ENCODE peak calls at places on chromosome 16, in four cellular contexts. S is uterus, X is cardiac fibroblast, Q is foreskin fibroblast. C is an unnamed sample.

GRCh38 chr16:89149386-89149785 is 22.2 kb upstream of the CDH15 start:
- DNase-seq in S (no peak), X (no peak), Q (no peak), C (no peak)

GRCh38 chr16:63157818-63158217 is 1121.6 kb upstream of the CDH8 start:
- DNase-seq in S (no peak), X (no peak), Q (no peak), C (no peak)

GRCh38 chr16:309476-309875 is 26.5 kb downstream of the PDIA2 start:
- DNase-seq in S (no peak), X (no peak), Q (no peak), C (no peak)

GRCh38 chr16:68951991-68952877 is 108.9 kb downstream of the TANGO6 start:
- DNase-seq in S (no peak), X (peak), Q (peak), C (peak)

GRCh38 chr16:49496656-49497055 is 123.1 kb downstream of the C16orf78 start:
- DNase-seq in S (no peak), X (no peak), Q (no peak), C (no peak)

GRCh38 chr16:56849690-56850680 is 15.0 kb upstream of the SLC12A3 start:
- DNase-seq in S (no peak), X (peak), Q (no peak), C (peak)

GRCh38 chr16:20944861-20945390 is 44.4 kb downstream of the LYRM1 start:
- DNase-seq in S (no peak), X (peak), Q (peak), C (no peak)

GRCh38 chr16:66487580-66488235 is 60.6 kb downstream of the BEAN1 start:
- DNase-seq in S (peak), X (peak), Q (peak), C (no peak)

GRCh38 chr16:55703003-55704001 is 47.5 kb downstream of the SLC6A2 start:
- DNase-seq in S (no peak), X (peak), Q (peak), C (peak)

GRCh38 chr16:28821874-28822519 is 802 bp upstream of the ATXN2L start:
- DNase-seq in S (no peak), X (no peak), Q (peak), C (no peak)

GRCh38 chr16:19601083-19601976 is 45.8 kb downstream of the VPS35L start:
- DNase-seq in S (peak), X (peak), Q (peak), C (peak)

GRCh38 chr16:2690852-2691251 is 8.5 kb downstream of the KCTD5 start:
- DNase-seq in S (no peak), X (no peak), Q (no peak), C (no peak)

GRCh38 chr16:22206847-22207714 is 1.0 kb downstream of the EEF2K start:
- DNase-seq in S (peak), X (peak), Q (peak), C (peak)

GRCh38 chr16:56824335-56824734 is 40.7 kb upstream of the SLC12A3 start:
- DNase-seq in S (no peak), X (no peak), Q (peak), C (no peak)

GRCh38 chr16:57592591-57593003 is 35.8 kb upstream of the ADGRG1 start:
- DNase-seq in S (no peak), X (no peak), Q (no peak), C (no peak)

GRCh38 chr16:2894231-2894630 is 11.2 kb downstream of the FLYWCH2 start:
- DNase-seq in S (no peak), X (no peak), Q (no peak), C (no peak)

GRCh38 chr16:12291989-12292759 is 315.6 kb downstream of the SNX29 start:
- DNase-seq in S (no peak), X (no peak), Q (no peak), C (no peak)

GRCh38 chr16:57642368-57643135 is 14.1 kb downstream of the ADGRG1 start:
- DNase-seq in S (no peak), X (no peak), Q (peak), C (no peak)

GRCh38 chr16:73219176-73219575 is 171.2 kb upstream of the ZFHX3 start:
- DNase-seq in S (no peak), X (no peak), Q (no peak), C (no peak)

GRCh38 chr16:73214825-73215481 is 167.0 kb upstream of the ZFHX3 start:
- DNase-seq in S (peak), X (peak), Q (peak), C (peak)

GRCh38 chr16:73215482-73216377 is 167.8 kb upstream of the ZFHX3 start:
- DNase-seq in S (no peak), X (peak), Q (peak), C (no peak)

GRCh38 chr16:73216932-73217331 is 169.0 kb upstream of the ZFHX3 start:
- DNase-seq in S (no peak), X (no peak), Q (peak), C (no peak)

GRCh38 chr16:73217654-73218053 is 169.7 kb upstream of the ZFHX3 start:
- DNase-seq in S (no peak), X (no peak), Q (no peak), C (no peak)
- TF ChIP-seq CTCF in S (no peak), X (no peak), Q (no peak), C (no peak)

GRCh38 chr16:85460983-85461813 is 151.9 kb upstream of the GSE1 start:
- DNase-seq in S (peak), X (peak), Q (peak), C (peak)
- H3K4me3 ChIP-seq in S (no peak), X (no peak), Q (no peak), C (no peak)

GRCh38 chr16:81586976-81587625 is 142.5 kb downstream of the CMIP start:
- DNase-seq in S (no peak), X (no peak), Q (no peak), C (no peak)

GRCh38 chr16:81583893-81584705 is 139.5 kb downstream of the CMIP start:
- DNase-seq in S (no peak), X (peak), Q (peak), C (no peak)

GRCh38 chr16:81586421-81586820 is 141.8 kb downstream of the CMIP start:
- DNase-seq in S (no peak), X (no peak), Q (no peak), C (no peak)

GRCh38 chr16:81587626-81588160 is 143.1 kb downstream of the CMIP start:
- DNase-seq in S (no peak), X (no peak), Q (no peak), C (no peak)

GRCh38 chr16:81585785-81586184 is 141.2 kb downstream of the CMIP start:
- DNase-seq in S (no peak), X (no peak), Q (peak), C (no peak)
- TF ChIP-seq CTCF in S (no peak), X (peak), Q (no peak), C (no peak)

DNA sequence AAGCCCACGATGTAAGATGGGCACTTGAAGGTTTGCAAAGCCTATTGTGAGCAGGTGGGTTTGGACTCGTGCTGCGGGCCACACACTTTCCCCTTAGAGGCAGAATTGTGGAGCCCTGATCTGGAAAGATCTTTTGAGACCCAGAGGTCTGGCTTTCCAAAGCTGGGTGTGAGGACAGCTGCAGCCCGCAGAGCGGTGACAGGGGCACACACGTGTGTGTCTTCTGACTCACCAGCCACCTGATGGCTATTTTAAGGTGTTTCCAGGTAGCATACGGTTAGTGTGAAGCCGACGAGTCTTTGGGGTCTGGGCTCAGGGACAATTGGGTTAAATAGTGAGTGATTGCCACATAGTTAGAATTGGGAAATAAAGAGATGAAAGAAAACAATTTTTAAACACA is 108.9 kb upstream of the GSE1 start:
- DNase-seq in S (no peak), X (no peak), Q (no peak), C (no peak)
- H3K4me3 ChIP-seq in S (no peak), X (no peak), Q (no peak), C (no peak)

DNA sequence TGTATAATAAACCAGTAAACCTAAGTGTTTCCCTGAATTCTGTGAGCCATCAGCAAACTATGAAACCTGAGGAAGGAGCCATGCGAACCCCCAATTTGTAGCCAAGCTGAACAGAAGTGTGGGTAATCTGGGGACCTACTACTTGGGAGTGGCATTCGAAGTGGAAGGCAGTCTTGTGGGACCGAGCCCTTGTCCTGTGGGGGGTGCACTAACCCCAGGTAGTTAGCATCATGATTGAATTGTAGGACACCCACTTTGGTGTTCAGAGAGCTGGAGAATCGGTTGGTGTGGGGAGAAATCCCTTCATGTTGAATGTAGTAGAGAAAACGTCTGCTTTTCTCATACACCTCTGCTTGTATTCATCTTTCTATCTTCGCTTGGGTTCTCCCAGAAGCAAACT is 79.7 kb upstream of the CPHXL start:
- DNase-seq in S (no peak), X (no peak), Q (no peak), C (no peak)
- TF ChIP-seq CTCF in S (no peak), X (no peak), Q (no peak), C (no peak)

DNA sequence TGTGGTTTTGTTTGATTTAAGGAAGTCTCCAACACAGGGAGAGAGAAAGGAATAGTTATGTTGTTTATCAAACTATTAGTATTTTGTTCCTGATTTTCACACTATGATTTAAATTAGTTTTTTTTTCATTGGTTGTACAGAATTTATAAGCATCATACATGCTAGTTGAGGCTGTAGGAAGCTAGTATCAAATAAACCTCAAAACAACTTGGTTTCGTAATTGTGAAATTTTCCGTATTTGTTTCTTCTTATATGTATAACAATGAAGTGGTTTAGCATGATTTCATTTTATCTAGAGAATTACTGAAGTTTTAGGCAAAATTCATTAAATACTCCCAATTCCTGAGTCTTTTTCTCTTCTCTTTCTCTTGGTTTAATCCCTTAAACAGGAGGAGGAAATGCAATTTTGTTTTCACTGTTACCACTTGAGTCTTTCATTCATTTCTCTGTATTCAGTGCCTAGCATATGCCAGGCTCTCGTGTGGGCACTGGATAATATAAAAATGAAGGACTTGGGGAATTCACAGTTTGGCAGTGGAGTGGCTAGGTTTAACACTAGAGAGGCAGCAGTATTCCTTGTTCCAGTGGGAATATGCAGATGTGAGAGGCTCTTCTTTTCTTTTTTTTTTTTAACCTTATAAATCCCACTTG is 1.8 kb downstream of the CYLD start:
- DNase-seq in S (no peak), X (no peak), Q (peak), C (no peak)
- H3K4me3 ChIP-seq in S (no peak), X (no peak), Q (peak), C (no peak)